ENCODE peak calls at places on chromosomes 12 and 14, in five cellular contexts. One of them, this sample, is unnamed.
A peak's percentile ranks its signal among the peaks of the same experiment; 100 is the strongest.

GRCh38 chr14:96085369-96085768 is 46.2 kb downstream of the C14orf132 start:
- DNase-seq in heart right ventricle: no peak
- DNase-seq in colonic mucosa: no peak
- DNase-seq in ovary: no peak
- DNase-seq in keratinocyte: no peak
- DNase-seq in this sample: no peak

GRCh38 chr12:84198294-84198946 is 714.2 kb downstream of the SLC6A15 start:
- DNase-seq in ovary: no peak
- DNase-seq in keratinocyte: no peak
- DNase-seq in colonic mucosa: no peak
- DNase-seq in heart right ventricle: no peak
- DNase-seq in this sample: no peak

GRCh38 chr12:41772478-41772877 is 372.2 kb downstream of the GXYLT1 start:
- DNase-seq in ovary: no peak
- DNase-seq in colonic mucosa: no peak
- DNase-seq in heart right ventricle: no peak
- DNase-seq in keratinocyte: no peak
- DNase-seq in this sample: no peak

GRCh38 chr12:19752712-19753111 is 313.4 kb downstream of the AEBP2 start:
- DNase-seq in heart right ventricle: no peak
- DNase-seq in ovary: no peak
- DNase-seq in colonic mucosa: no peak
- DNase-seq in keratinocyte: no peak
- DNase-seq in this sample: no peak

GRCh38 chr14:71119075-71119474 is 211.8 kb downstream of the PCNX1 start:
- DNase-seq in ovary: no peak
- DNase-seq in keratinocyte: peak; percentile 88
- DNase-seq in colonic mucosa: no peak
- DNase-seq in heart right ventricle: no peak
- DNase-seq in this sample: no peak

GRCh38 chr14:41922014-41922413 is 315.3 kb downstream of the LRFN5 start:
- DNase-seq in colonic mucosa: no peak
- DNase-seq in keratinocyte: no peak
- DNase-seq in ovary: no peak
- DNase-seq in heart right ventricle: no peak
- DNase-seq in this sample: no peak

GRCh38 chr12:103736572-103736971 is 104.5 kb downstream of the NT5DC3 start:
- DNase-seq in heart right ventricle: no peak
- DNase-seq in keratinocyte: no peak
- DNase-seq in colonic mucosa: no peak
- DNase-seq in ovary: no peak
- DNase-seq in this sample: no peak

GRCh38 chr14:64671591-64671990 is 32.6 kb upstream of the PLEKHG3 start:
- DNase-seq in heart right ventricle: no peak
- DNase-seq in keratinocyte: no peak
- DNase-seq in ovary: no peak
- DNase-seq in colonic mucosa: no peak
- DNase-seq in this sample: no peak

GRCh38 chr12:13162904-13163303 is 33.6 kb upstream of the EMP1 start:
- DNase-seq in ovary: no peak
- DNase-seq in keratinocyte: no peak
- DNase-seq in heart right ventricle: no peak
- DNase-seq in colonic mucosa: no peak
- DNase-seq in this sample: no peak

GRCh38 chr14:102655154-102655553 is 62.7 kb downstream of the RCOR1 start:
- DNase-seq in ovary: no peak
- DNase-seq in heart right ventricle: no peak
- DNase-seq in keratinocyte: no peak
- DNase-seq in colonic mucosa: no peak
- DNase-seq in this sample: no peak

GRCh38 chr12:15256760-15257159 is 35.5 kb upstream of the RERG start:
- DNase-seq in ovary: peak; percentile 39
- DNase-seq in keratinocyte: no peak
- DNase-seq in colonic mucosa: no peak
- DNase-seq in heart right ventricle: no peak
- DNase-seq in this sample: no peak

GRCh38 chr12:111180830-111181726 is 187.8 kb downstream of the PHETA1 start:
- DNase-seq in ovary: peak; percentile 44
- DNase-seq in keratinocyte: no peak
- DNase-seq in colonic mucosa: peak; percentile 35
- DNase-seq in heart right ventricle: peak; percentile 71
- DNase-seq in this sample: peak; percentile 72

GRCh38 chr12:68786929-68787328 is 21.0 kb upstream of the MDM2 start:
- DNase-seq in keratinocyte: no peak
- DNase-seq in colonic mucosa: no peak
- DNase-seq in heart right ventricle: no peak
- DNase-seq in ovary: no peak
- DNase-seq in this sample: no peak

GRCh38 chr12:24560867-24561266 is 388.0 kb downstream of the BCAT1 start:
- DNase-seq in keratinocyte: no peak
- DNase-seq in heart right ventricle: peak; percentile 5
- DNase-seq in colonic mucosa: no peak
- DNase-seq in ovary: peak; percentile 30
- DNase-seq in this sample: no peak

GRCh38 chr12:7352661-7353060 is 48.8 kb downstream of the ACSM4 start:
- DNase-seq in colonic mucosa: no peak
- DNase-seq in keratinocyte: no peak
- DNase-seq in ovary: no peak
- DNase-seq in heart right ventricle: no peak
- DNase-seq in this sample: no peak

GRCh38 chr12:53600490-53601295 is 25.5 kb downstream of the ATF7 start:
- DNase-seq in colonic mucosa: no peak
- DNase-seq in keratinocyte: no peak
- DNase-seq in heart right ventricle: no peak
- DNase-seq in ovary: no peak
- DNase-seq in this sample: no peak

GRCh38 chr12:16545836-16546235 is 60.1 kb downstream of the LMO3 start:
- DNase-seq in heart right ventricle: no peak
- DNase-seq in keratinocyte: no peak
- DNase-seq in ovary: no peak
- DNase-seq in colonic mucosa: no peak
- DNase-seq in this sample: no peak

GRCh38 chr12:13365782-13366366 is 169.3 kb downstream of the EMP1 start:
- DNase-seq in heart right ventricle: no peak
- DNase-seq in keratinocyte: no peak
- DNase-seq in colonic mucosa: no peak
- DNase-seq in ovary: no peak
- DNase-seq in this sample: no peak

GRCh38 chr14:100438678-100439592 is 115.8 kb downstream of the SLC25A47 start:
- DNase-seq in keratinocyte: peak; percentile 93
- DNase-seq in heart right ventricle: no peak
- DNase-seq in ovary: no peak
- DNase-seq in colonic mucosa: peak; percentile 89
- DNase-seq in this sample: no peak

GRCh38 chr12:68048648-68049297 is 59.5 kb downstream of the IFNG-AS1 start:
- DNase-seq in keratinocyte: no peak
- DNase-seq in heart right ventricle: no peak
- DNase-seq in colonic mucosa: no peak
- DNase-seq in ovary: no peak
- DNase-seq in this sample: no peak

GRCh38 chr12:24608637-24609285 is 340.1 kb downstream of the BCAT1 start:
- DNase-seq in keratinocyte: no peak
- DNase-seq in ovary: no peak
- DNase-seq in colonic mucosa: no peak
- DNase-seq in heart right ventricle: no peak
- DNase-seq in this sample: no peak

GRCh38 chr12:51926718-51927117 is 19.4 kb downstream of the ACVRL1 start:
- DNase-seq in heart right ventricle: no peak
- DNase-seq in keratinocyte: no peak
- DNase-seq in colonic mucosa: peak; percentile 74
- DNase-seq in ovary: no peak
- DNase-seq in this sample: no peak
- TF ChIP-seq CTCF in heart right ventricle: no peak
- TF ChIP-seq CTCF in keratinocyte: peak; percentile 86
- TF ChIP-seq CTCF in colonic mucosa: peak; percentile 75
- TF ChIP-seq CTCF in ovary: no peak
- TF ChIP-seq CTCF in this sample: peak; percentile 51

GRCh38 chr12:79183003-79183402 is 318.4 kb downstream of the SYT1 start:
- DNase-seq in colonic mucosa: no peak
- DNase-seq in heart right ventricle: no peak
- DNase-seq in keratinocyte: no peak
- DNase-seq in ovary: no peak
- DNase-seq in this sample: no peak
- TF ChIP-seq CTCF in colonic mucosa: no peak
- TF ChIP-seq CTCF in heart right ventricle: no peak
- TF ChIP-seq CTCF in keratinocyte: no peak
- TF ChIP-seq CTCF in ovary: no peak
- TF ChIP-seq CTCF in this sample: no peak

DNA sequence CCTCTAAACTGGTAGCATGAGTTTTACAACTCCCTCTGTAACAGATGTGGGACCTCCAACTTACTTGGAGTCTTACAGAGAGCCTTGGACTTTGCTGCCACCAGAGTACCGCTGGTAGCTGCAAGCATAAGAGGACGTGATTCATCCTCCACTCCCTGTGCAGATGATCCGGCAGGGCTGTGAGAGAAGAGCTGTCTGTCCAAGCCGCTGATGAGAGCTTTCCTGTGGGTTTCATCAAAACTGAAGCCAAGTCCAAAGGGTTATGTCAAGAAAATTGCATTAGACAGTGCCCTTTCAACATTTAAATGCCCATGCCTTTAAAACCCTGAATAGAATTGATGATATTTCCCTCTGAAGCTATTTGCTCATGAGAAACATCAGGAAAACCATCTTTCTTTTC is 85.8 kb downstream of the LLPH start:
- DNase-seq in keratinocyte: no peak
- DNase-seq in heart right ventricle: no peak
- DNase-seq in colonic mucosa: no peak
- DNase-seq in ovary: no peak
- DNase-seq in this sample: no peak
- TF ChIP-seq CTCF in keratinocyte: no peak
- TF ChIP-seq CTCF in heart right ventricle: no peak
- TF ChIP-seq CTCF in colonic mucosa: no peak
- TF ChIP-seq CTCF in ovary: no peak
- TF ChIP-seq CTCF in this sample: no peak

DNA sequence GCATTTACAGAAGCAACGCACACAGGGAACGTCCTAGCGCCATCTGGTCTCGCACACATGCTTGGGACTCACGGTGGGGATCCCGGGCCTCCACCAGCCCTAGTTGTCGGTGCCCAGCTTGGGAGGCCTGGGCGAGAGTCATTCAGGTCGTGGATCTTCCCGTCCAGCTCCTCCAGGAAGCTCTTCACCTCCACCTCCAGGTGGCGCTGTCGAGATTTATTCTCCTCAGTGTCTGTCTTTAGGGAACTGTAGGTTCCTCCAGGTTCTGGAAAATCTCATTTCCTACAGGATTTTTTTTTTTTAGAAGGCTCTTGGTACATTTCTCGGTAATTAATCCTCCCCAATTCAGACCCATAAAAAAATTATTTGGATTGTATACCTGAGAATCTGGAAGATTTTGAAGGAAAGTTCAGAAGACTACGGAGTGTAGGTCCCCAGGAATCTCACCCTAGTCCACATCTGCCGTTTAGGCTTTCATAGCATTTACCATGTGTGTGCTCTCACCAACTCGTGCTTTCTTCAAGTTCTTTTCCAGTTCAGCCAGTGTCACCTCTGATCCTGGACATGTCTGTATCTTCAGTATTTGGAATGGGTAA is 910.0 kb downstream of the TMEM121 start:
- DNase-seq in keratinocyte: no peak
- DNase-seq in heart right ventricle: peak; percentile 33
- DNase-seq in ovary: no peak
- DNase-seq in colonic mucosa: peak; percentile 51
- DNase-seq in this sample: peak; percentile 62
- TF ChIP-seq CTCF in keratinocyte: no peak
- TF ChIP-seq CTCF in heart right ventricle: no peak
- TF ChIP-seq CTCF in ovary: no peak
- TF ChIP-seq CTCF in colonic mucosa: peak; percentile 41
- TF ChIP-seq CTCF in this sample: peak; percentile 92

GRCh38 chr12:115895247-115895646 is 382.2 kb downstream of the MED13L start:
- DNase-seq in colonic mucosa: no peak
- DNase-seq in heart right ventricle: no peak
- DNase-seq in ovary: no peak
- DNase-seq in keratinocyte: no peak
- DNase-seq in this sample: no peak
- TF ChIP-seq CTCF in colonic mucosa: peak; percentile 34
- TF ChIP-seq CTCF in heart right ventricle: no peak
- TF ChIP-seq CTCF in ovary: no peak
- TF ChIP-seq CTCF in keratinocyte: peak; percentile 35
- TF ChIP-seq CTCF in this sample: peak; percentile 46

GRCh38 chr12:60689137-60689536 is 1093.3 kb downstream of the SLC16A7 start:
- DNase-seq in ovary: no peak
- DNase-seq in colonic mucosa: no peak
- DNase-seq in keratinocyte: no peak
- DNase-seq in heart right ventricle: no peak
- DNase-seq in this sample: no peak

GRCh38 chr12:60684988-60685655 is 1089.3 kb downstream of the SLC16A7 start:
- DNase-seq in colonic mucosa: no peak
- DNase-seq in heart right ventricle: no peak
- DNase-seq in keratinocyte: no peak
- DNase-seq in ovary: no peak
- DNase-seq in this sample: no peak
- TF ChIP-seq CTCF in colonic mucosa: no peak
- TF ChIP-seq CTCF in heart right ventricle: no peak
- TF ChIP-seq CTCF in keratinocyte: no peak
- TF ChIP-seq CTCF in ovary: no peak
- TF ChIP-seq CTCF in this sample: no peak